ENCODE peak calls at places on chromosomes 6 and 20, in five cellular contexts. One of them, this sample, is unnamed.

GRCh38 chr6:49666930-49667369 is 30.3 kb upstream of the RHAG start:
- DNase-seq in cardiac muscle cell: no peak
- DNase-seq in spleen: no peak
- DNase-seq in K562: peak; percentile 32
- DNase-seq in naive thymus-derived CD4-positive, alpha-beta T cell: no peak
- DNase-seq in this sample: no peak

GRCh38 chr6:126955621-126956020 is 162.8 kb upstream of the RSPO3 start:
- DNase-seq in K562: no peak
- DNase-seq in naive thymus-derived CD4-positive, alpha-beta T cell: no peak
- DNase-seq in cardiac muscle cell: no peak
- DNase-seq in spleen: no peak
- DNase-seq in this sample: no peak

GRCh38 chr20:50146732-50147662 is 6.5 kb downstream of the PEDS1 start:
- DNase-seq in cardiac muscle cell: no peak
- DNase-seq in naive thymus-derived CD4-positive, alpha-beta T cell: peak; percentile 88
- DNase-seq in K562: peak; percentile 41
- DNase-seq in spleen: peak; percentile 92
- DNase-seq in this sample: no peak

GRCh38 chr6:8435093-8435844 is at the start of gene SLC35B3:
- DNase-seq in spleen: peak; percentile 99
- DNase-seq in K562: peak; percentile 98
- DNase-seq in cardiac muscle cell: peak; percentile 97
- DNase-seq in naive thymus-derived CD4-positive, alpha-beta T cell: peak; percentile 97
- DNase-seq in this sample: peak; percentile 95

GRCh38 chr6:38989064-38989463 is 59.5 kb upstream of the GLP1R start:
- DNase-seq in K562: no peak
- DNase-seq in naive thymus-derived CD4-positive, alpha-beta T cell: no peak
- DNase-seq in spleen: no peak
- DNase-seq in cardiac muscle cell: no peak
- DNase-seq in this sample: no peak

GRCh38 chr20:44071526-44072111 is 115.4 kb downstream of the JPH2 start:
- DNase-seq in naive thymus-derived CD4-positive, alpha-beta T cell: no peak
- DNase-seq in cardiac muscle cell: no peak
- DNase-seq in K562: no peak
- DNase-seq in spleen: no peak
- DNase-seq in this sample: no peak

GRCh38 chr6:151808331-151809241 is 1.1 kb downstream of the ESR1 start:
- DNase-seq in cardiac muscle cell: peak; percentile 42
- DNase-seq in spleen: no peak
- DNase-seq in naive thymus-derived CD4-positive, alpha-beta T cell: no peak
- DNase-seq in K562: no peak
- DNase-seq in this sample: no peak

GRCh38 chr6:152723398-152723797 is 25.7 kb downstream of the MYCT1 start:
- DNase-seq in spleen: no peak
- DNase-seq in K562: no peak
- DNase-seq in naive thymus-derived CD4-positive, alpha-beta T cell: no peak
- DNase-seq in cardiac muscle cell: no peak
- DNase-seq in this sample: no peak

GRCh38 chr20:24470031-24470781 is 777 bp downstream of the SYNDIG1 start:
- DNase-seq in naive thymus-derived CD4-positive, alpha-beta T cell: no peak
- DNase-seq in spleen: no peak
- DNase-seq in cardiac muscle cell: peak; percentile 54
- DNase-seq in K562: no peak
- DNase-seq in this sample: no peak

GRCh38 chr6:88662163-88662580 is 301.2 kb downstream of the RNGTT start:
- DNase-seq in K562: no peak
- DNase-seq in cardiac muscle cell: no peak
- DNase-seq in spleen: no peak
- DNase-seq in naive thymus-derived CD4-positive, alpha-beta T cell: no peak
- DNase-seq in this sample: no peak

GRCh38 chr6:88662653-88663174 is 300.7 kb downstream of the RNGTT start:
- DNase-seq in spleen: no peak
- DNase-seq in K562: no peak
- DNase-seq in naive thymus-derived CD4-positive, alpha-beta T cell: no peak
- DNase-seq in cardiac muscle cell: no peak
- DNase-seq in this sample: no peak

GRCh38 chr6:88666906-88667305 is 296.5 kb downstream of the RNGTT start:
- DNase-seq in naive thymus-derived CD4-positive, alpha-beta T cell: no peak
- DNase-seq in spleen: no peak
- DNase-seq in cardiac muscle cell: no peak
- DNase-seq in K562: no peak
- DNase-seq in this sample: no peak

GRCh38 chr6:88663801-88664200 is 299.6 kb downstream of the RNGTT start:
- DNase-seq in naive thymus-derived CD4-positive, alpha-beta T cell: no peak
- DNase-seq in spleen: no peak
- DNase-seq in K562: no peak
- DNase-seq in cardiac muscle cell: no peak
- DNase-seq in this sample: no peak

DNA sequence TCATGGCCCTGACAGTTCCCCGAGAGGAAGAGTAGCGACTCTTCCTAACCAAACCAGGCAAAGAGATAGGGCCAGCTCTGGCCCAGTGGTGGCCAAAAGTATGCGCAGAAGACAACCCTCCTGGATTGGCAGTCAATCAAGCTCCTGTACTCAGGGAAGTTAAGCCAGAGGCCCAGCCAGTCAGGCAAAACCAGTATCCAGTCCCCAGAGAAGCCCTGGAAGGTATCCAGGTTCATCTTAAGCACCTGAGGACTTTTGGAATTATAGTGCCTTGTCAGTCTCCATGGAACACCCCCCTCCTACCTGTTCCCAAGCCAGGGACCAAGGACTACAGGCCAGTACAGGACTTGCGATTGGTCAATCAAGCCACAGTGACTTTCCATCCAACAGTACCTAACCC is 298.3 kb downstream of the RNGTT start:
- DNase-seq in K562: no peak
- DNase-seq in cardiac muscle cell: no peak
- DNase-seq in naive thymus-derived CD4-positive, alpha-beta T cell: no peak
- DNase-seq in spleen: no peak
- DNase-seq in this sample: no peak
- H3K9me3 ChIP-seq in K562: peaks cover under 1% of the 10 kb centered on the region
- H3K9me3 ChIP-seq in cardiac muscle cell: no peaks in the 10 kb centered on the region
- H3K9me3 ChIP-seq in naive thymus-derived CD4-positive, alpha-beta T cell: peaks cover 3% of the 10 kb centered on the region
- H3K9me3 ChIP-seq in spleen: peaks cover 27% of the 10 kb centered on the region
- H3K9me3 ChIP-seq in this sample: no peaks in the 10 kb centered on the region

GRCh38 chr20:31560900-31561598 is 44.0 kb upstream of the ID1 start:
- DNase-seq in naive thymus-derived CD4-positive, alpha-beta T cell: no peak
- DNase-seq in K562: no peak
- DNase-seq in spleen: no peak
- DNase-seq in cardiac muscle cell: no peak
- DNase-seq in this sample: no peak
- H3K27ac ChIP-seq in naive thymus-derived CD4-positive, alpha-beta T cell: no peak overlapping the region
- H3K27ac ChIP-seq in K562: peak overlapping the region; percentile 57
- H3K27ac ChIP-seq in spleen: peak overlapping the region; percentile 60
- H3K27ac ChIP-seq in cardiac muscle cell: peak overlapping the region; percentile 32
- H3K27ac ChIP-seq in this sample: no peak overlapping the region

DNA sequence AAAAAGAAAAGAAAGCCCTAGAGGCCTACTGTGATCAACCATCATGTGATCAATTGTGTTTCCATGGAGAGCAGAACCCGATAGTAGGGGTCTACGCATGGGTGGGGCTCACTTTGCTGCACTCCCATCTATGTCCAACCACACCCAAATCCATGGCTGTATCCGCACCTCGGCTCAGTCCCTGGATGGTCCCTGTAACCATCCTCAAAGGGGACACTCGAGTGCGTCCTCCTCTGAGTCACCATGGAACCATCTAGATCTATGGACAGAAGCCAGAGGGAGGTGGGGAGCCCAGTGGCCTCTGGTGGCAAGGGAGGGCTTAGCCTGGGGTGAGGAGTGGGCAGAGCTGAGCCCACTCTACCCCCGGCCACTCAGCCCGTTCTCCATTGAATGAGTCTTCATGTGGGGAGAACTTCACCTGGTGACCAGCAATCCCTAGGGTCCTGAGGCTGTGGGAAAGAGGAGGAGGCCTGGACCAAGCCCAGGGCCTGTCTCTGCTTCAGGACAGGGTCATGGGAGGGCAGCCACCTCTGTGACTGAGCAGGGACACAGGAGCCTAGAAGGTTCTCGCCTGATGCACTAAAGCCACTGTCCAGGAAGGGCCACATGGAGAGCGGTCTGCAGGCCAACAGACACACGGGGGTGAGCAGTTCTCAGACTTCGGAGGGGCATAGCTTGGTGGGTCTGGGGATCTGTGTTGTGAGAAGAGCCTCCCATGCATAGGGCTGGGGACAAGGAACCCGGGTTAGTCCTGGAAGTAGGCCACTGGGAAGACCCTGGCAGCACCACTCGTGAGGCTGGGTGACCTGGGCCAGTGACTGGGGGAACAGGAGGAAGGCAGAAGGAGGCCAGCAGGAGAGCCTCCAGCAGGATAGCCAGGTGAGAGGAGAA is 19.3 kb downstream of the RAET1L start:
- DNase-seq in spleen: peak; percentile 75
- DNase-seq in cardiac muscle cell: no peak
- DNase-seq in K562: no peak
- DNase-seq in naive thymus-derived CD4-positive, alpha-beta T cell: no peak
- DNase-seq in this sample: no peak
- H3K4me3 ChIP-seq in spleen: peak overlapping the region; percentile 60
- H3K4me3 ChIP-seq in cardiac muscle cell: peak overlapping the region; percentile 63
- H3K4me3 ChIP-seq in K562: peak overlapping the region; percentile 52
- H3K4me3 ChIP-seq in naive thymus-derived CD4-positive, alpha-beta T cell: peak overlapping the region; percentile 87
- H3K4me3 ChIP-seq in this sample: peak overlapping the region; percentile 65

DNA sequence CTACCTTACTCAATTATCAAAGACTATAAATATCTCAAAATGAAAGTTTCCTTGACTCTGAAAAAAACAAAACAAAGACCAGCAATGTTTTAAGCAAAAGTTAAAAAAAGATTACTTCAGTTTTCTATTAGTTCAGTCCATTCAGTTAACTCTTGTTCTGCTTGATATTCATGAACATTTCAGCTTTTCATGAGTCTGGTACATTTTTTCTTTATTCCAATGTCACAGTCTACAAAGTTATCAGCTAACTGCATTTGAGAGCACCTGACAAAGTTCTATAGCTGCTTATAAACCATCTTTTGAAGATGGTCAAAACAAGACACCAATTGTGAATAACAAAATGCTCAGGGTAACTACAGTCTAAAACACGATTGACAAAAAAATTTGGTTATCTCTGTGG is 156.1 kb upstream of the NOX3 start:
- DNase-seq in K562: no peak
- DNase-seq in naive thymus-derived CD4-positive, alpha-beta T cell: no peak
- DNase-seq in spleen: no peak
- DNase-seq in cardiac muscle cell: no peak
- DNase-seq in this sample: no peak
- H3K9me3 ChIP-seq in K562: peaks cover 7% of the 10 kb centered on the region
- H3K9me3 ChIP-seq in naive thymus-derived CD4-positive, alpha-beta T cell: no peaks in the 10 kb centered on the region
- H3K9me3 ChIP-seq in spleen: peaks cover 29% of the 10 kb centered on the region
- H3K9me3 ChIP-seq in cardiac muscle cell: no peaks in the 10 kb centered on the region
- H3K9me3 ChIP-seq in this sample: peaks cover 63% of the 10 kb centered on the region

GRCh38 chr6:43062818-43063217 is 3.4 kb downstream of the KLC4 start:
- DNase-seq in cardiac muscle cell: no peak
- DNase-seq in spleen: no peak
- DNase-seq in naive thymus-derived CD4-positive, alpha-beta T cell: no peak
- DNase-seq in K562: no peak
- DNase-seq in this sample: no peak

GRCh38 chr6:43059168-43060033 is at the start of the genes KLC4 and MRPL2:
- DNase-seq in K562: peak; percentile 99
- DNase-seq in naive thymus-derived CD4-positive, alpha-beta T cell: peak; percentile 96
- DNase-seq in spleen: peak; percentile 98
- DNase-seq in cardiac muscle cell: peak; percentile 99
- DNase-seq in this sample: peak; percentile 98

GRCh38 chr6:43061861-43062260 is 2.4 kb downstream of the KLC4 start:
- DNase-seq in K562: no peak
- DNase-seq in naive thymus-derived CD4-positive, alpha-beta T cell: no peak
- DNase-seq in spleen: no peak
- DNase-seq in cardiac muscle cell: no peak
- DNase-seq in this sample: no peak

GRCh38 chr6:43060034-43060754 is 763 bp downstream of the KLC4 start:
- DNase-seq in K562: peak; percentile 63
- DNase-seq in spleen: no peak
- DNase-seq in cardiac muscle cell: peak; percentile 33
- DNase-seq in naive thymus-derived CD4-positive, alpha-beta T cell: no peak
- DNase-seq in this sample: peak; percentile 35

GRCh38 chr6:43060755-43061633 is 1.6 kb downstream of the KLC4 start:
- DNase-seq in naive thymus-derived CD4-positive, alpha-beta T cell: no peak
- DNase-seq in spleen: no peak
- DNase-seq in cardiac muscle cell: no peak
- DNase-seq in K562: no peak
- DNase-seq in this sample: no peak
- H3K27ac ChIP-seq in naive thymus-derived CD4-positive, alpha-beta T cell: no peak overlapping the region
- H3K27ac ChIP-seq in spleen: no peak overlapping the region
- H3K27ac ChIP-seq in cardiac muscle cell: peak overlapping the region; percentile 91
- H3K27ac ChIP-seq in K562: no peak overlapping the region
- H3K27ac ChIP-seq in this sample: no peak overlapping the region

GRCh38 chr6:106103728-106104109 is 17.6 kb downstream of the PRDM1 start:
- DNase-seq in K562: no peak
- DNase-seq in cardiac muscle cell: no peak
- DNase-seq in naive thymus-derived CD4-positive, alpha-beta T cell: no peak
- DNase-seq in spleen: no peak
- DNase-seq in this sample: no peak
- H3K4me3 ChIP-seq in K562: no peak overlapping the region
- H3K4me3 ChIP-seq in cardiac muscle cell: no peak overlapping the region
- H3K4me3 ChIP-seq in naive thymus-derived CD4-positive, alpha-beta T cell: peak overlapping the region; percentile 42
- H3K4me3 ChIP-seq in spleen: peak overlapping the region; percentile 22
- H3K4me3 ChIP-seq in this sample: peak overlapping the region; percentile 45

This sample was measured in heart left ventricle.